ENCODE peak calls at places on chromosomes 1 and 21, in five cellular contexts. One of them, this sample, is unnamed.

GRCh38 chr1:62417351-62417999 is 19.4 kb upstream of the USP1 start:
- DNase-seq in fibroblast of the aortic adventitia: no peak
- DNase-seq in heart left ventricle: no peak
- DNase-seq in NAMALWA: no peak
- DNase-seq in substantia nigra: no peak
- DNase-seq in this sample: no peak

GRCh38 chr21:45575993-45576837 is 34.0 kb upstream of the SLC19A1 start:
- DNase-seq in heart left ventricle: no peak
- DNase-seq in fibroblast of the aortic adventitia: no peak
- DNase-seq in NAMALWA: no peak
- DNase-seq in substantia nigra: no peak
- DNase-seq in this sample: no peak

GRCh38 chr1:223531742-223532341 is 133.7 kb downstream of the CAPN8 start:
- DNase-seq in NAMALWA: peak; percentile 70
- DNase-seq in heart left ventricle: no peak
- DNase-seq in fibroblast of the aortic adventitia: peak; percentile 35
- DNase-seq in substantia nigra: no peak
- DNase-seq in this sample: peak; percentile 36

GRCh38 chr1:166136699-166137401 is 30.0 kb downstream of the FAM78B start:
- DNase-seq in heart left ventricle: no peak
- DNase-seq in substantia nigra: no peak
- DNase-seq in NAMALWA: no peak
- DNase-seq in fibroblast of the aortic adventitia: peak; percentile 82
- DNase-seq in this sample: no peak

GRCh38 chr1:29603622-29604021 is 367.3 kb downstream of the PTPRU start:
- DNase-seq in substantia nigra: no peak
- DNase-seq in heart left ventricle: no peak
- DNase-seq in fibroblast of the aortic adventitia: no peak
- DNase-seq in NAMALWA: no peak
- DNase-seq in this sample: no peak

GRCh38 chr1:177255411-177255810 is 84.7 kb downstream of the BRINP2 start:
- DNase-seq in heart left ventricle: no peak
- DNase-seq in NAMALWA: no peak
- DNase-seq in substantia nigra: no peak
- DNase-seq in fibroblast of the aortic adventitia: no peak
- DNase-seq in this sample: no peak

GRCh38 chr1:242005866-242006565 is 7.1 kb upstream of the MAP1LC3C start:
- DNase-seq in substantia nigra: no peak
- DNase-seq in heart left ventricle: no peak
- DNase-seq in NAMALWA: no peak
- DNase-seq in fibroblast of the aortic adventitia: peak; percentile 48
- DNase-seq in this sample: peak; percentile 70

GRCh38 chr1:89659322-89660061 is 26.6 kb downstream of the LRRC8C start:
- DNase-seq in substantia nigra: no peak
- DNase-seq in fibroblast of the aortic adventitia: no peak
- DNase-seq in heart left ventricle: no peak
- DNase-seq in NAMALWA: no peak
- DNase-seq in this sample: no peak

GRCh38 chr1:151710187-151710586 is 6.4 kb downstream of the CELF3 start:
- DNase-seq in heart left ventricle: no peak
- DNase-seq in substantia nigra: no peak
- DNase-seq in NAMALWA: peak; percentile 51
- DNase-seq in fibroblast of the aortic adventitia: peak; percentile 16
- DNase-seq in this sample: peak; percentile 85

GRCh38 chr1:163670980-163671757 is 349.4 kb downstream of the NUF2 start:
- DNase-seq in heart left ventricle: no peak
- DNase-seq in fibroblast of the aortic adventitia: peak; percentile 19
- DNase-seq in NAMALWA: no peak
- DNase-seq in substantia nigra: no peak
- DNase-seq in this sample: no peak

GRCh38 chr1:52738148-52738547 is 11.9 kb downstream of the ZYG11B start:
- DNase-seq in heart left ventricle: no peak
- DNase-seq in fibroblast of the aortic adventitia: no peak
- DNase-seq in NAMALWA: no peak
- DNase-seq in substantia nigra: no peak
- DNase-seq in this sample: no peak

GRCh38 chr1:19476440-19477190 is 8.7 kb downstream of the CAPZB start:
- DNase-seq in heart left ventricle: no peak
- DNase-seq in fibroblast of the aortic adventitia: no peak
- DNase-seq in NAMALWA: peak; percentile 37
- DNase-seq in substantia nigra: no peak
- DNase-seq in this sample: no peak

GRCh38 chr1:93502561-93502960 is 54.6 kb downstream of the FNBP1L start:
- DNase-seq in fibroblast of the aortic adventitia: no peak
- DNase-seq in substantia nigra: no peak
- DNase-seq in heart left ventricle: no peak
- DNase-seq in NAMALWA: no peak
- DNase-seq in this sample: no peak

GRCh38 chr1:227944931-227945890 is 2.5 kb downstream of the WNT9A start:
- DNase-seq in fibroblast of the aortic adventitia: no peak
- DNase-seq in heart left ventricle: peak; percentile 60
- DNase-seq in substantia nigra: no peak
- DNase-seq in NAMALWA: no peak
- DNase-seq in this sample: no peak

GRCh38 chr1:940121-941026 is 16.7 kb downstream of the SAMD11 start:
- DNase-seq in substantia nigra: no peak
- DNase-seq in heart left ventricle: peak; percentile 86
- DNase-seq in fibroblast of the aortic adventitia: peak; percentile 44
- DNase-seq in NAMALWA: peak; percentile 50
- DNase-seq in this sample: no peak

GRCh38 chr1:145977486-145978476 is 13.3 kb downstream of the POLR3GL start:
- DNase-seq in NAMALWA: peak; percentile 93
- DNase-seq in substantia nigra: peak; percentile 46
- DNase-seq in heart left ventricle: no peak
- DNase-seq in fibroblast of the aortic adventitia: peak; percentile 91
- DNase-seq in this sample: peak; percentile 81

GRCh38 chr1:33985656-33986055 is 121.8 kb downstream of the HMGB4 start:
- DNase-seq in fibroblast of the aortic adventitia: peak; percentile 80
- DNase-seq in NAMALWA: no peak
- DNase-seq in substantia nigra: no peak
- DNase-seq in heart left ventricle: no peak
- DNase-seq in this sample: no peak

GRCh38 chr1:7580923-7581753 is 190.0 kb upstream of the VAMP3 start:
- DNase-seq in substantia nigra: no peak
- DNase-seq in heart left ventricle: no peak
- DNase-seq in fibroblast of the aortic adventitia: peak; percentile 22
- DNase-seq in NAMALWA: no peak
- DNase-seq in this sample: no peak

GRCh38 chr1:84573481-84573966 is 716 bp downstream of the CTBS start:
- DNase-seq in heart left ventricle: no peak
- DNase-seq in NAMALWA: no peak
- DNase-seq in substantia nigra: no peak
- DNase-seq in fibroblast of the aortic adventitia: peak; percentile 25
- DNase-seq in this sample: no peak

GRCh38 chr1:169340882-169341281 is 26.7 kb downstream of the NME7 start:
- DNase-seq in heart left ventricle: no peak
- DNase-seq in substantia nigra: no peak
- DNase-seq in fibroblast of the aortic adventitia: peak; percentile 18
- DNase-seq in NAMALWA: no peak
- DNase-seq in this sample: no peak

GRCh38 chr1:244159646-244160045 is 108.6 kb downstream of the ZBTB18 start:
- DNase-seq in fibroblast of the aortic adventitia: no peak
- DNase-seq in heart left ventricle: no peak
- DNase-seq in NAMALWA: no peak
- DNase-seq in substantia nigra: no peak
- DNase-seq in this sample: no peak

GRCh38 chr21:34846214-34846575 is 177.4 kb downstream of the CLIC6 start:
- DNase-seq in heart left ventricle: no peak
- DNase-seq in NAMALWA: no peak
- DNase-seq in substantia nigra: no peak
- DNase-seq in fibroblast of the aortic adventitia: no peak
- DNase-seq in this sample: no peak

GRCh38 chr21:33855190-33855589 is 60.4 kb downstream of the ATP5PO start:
- DNase-seq in substantia nigra: no peak
- DNase-seq in NAMALWA: peak; percentile 36
- DNase-seq in fibroblast of the aortic adventitia: no peak
- DNase-seq in heart left ventricle: peak; percentile 10
- DNase-seq in this sample: no peak

GRCh38 chr1:246043556-246043955 is 463.5 kb downstream of the SMYD3 start:
- DNase-seq in heart left ventricle: no peak
- DNase-seq in substantia nigra: no peak
- DNase-seq in NAMALWA: no peak
- DNase-seq in fibroblast of the aortic adventitia: no peak
- DNase-seq in this sample: no peak

GRCh38 chr1:213687802-213688201 is 300.0 kb upstream of the PROX1 start:
- DNase-seq in fibroblast of the aortic adventitia: no peak
- DNase-seq in substantia nigra: no peak
- DNase-seq in heart left ventricle: no peak
- DNase-seq in NAMALWA: no peak
- DNase-seq in this sample: no peak

GRCh38 chr1:43446388-43446740 is 7.4 kb downstream of the HYI start:
- DNase-seq in NAMALWA: no peak
- DNase-seq in fibroblast of the aortic adventitia: no peak
- DNase-seq in substantia nigra: no peak
- DNase-seq in heart left ventricle: peak; percentile 27
- DNase-seq in this sample: no peak

GRCh38 chr21:33549848-33550771 is 7.3 kb downstream of the SON start:
- DNase-seq in NAMALWA: no peak
- DNase-seq in heart left ventricle: no peak
- DNase-seq in fibroblast of the aortic adventitia: no peak
- DNase-seq in substantia nigra: no peak
- DNase-seq in this sample: no peak

GRCh38 chr1:232833966-232834535 is 28.8 kb downstream of the MAP10 start:
- DNase-seq in NAMALWA: no peak
- DNase-seq in substantia nigra: no peak
- DNase-seq in heart left ventricle: no peak
- DNase-seq in fibroblast of the aortic adventitia: no peak
- DNase-seq in this sample: no peak